ENCODE peak calls at places on chromosomes 6 and 20, in eight cellular contexts. U is uterus, R is thyroid gland, E is vagina, B is Peyer's patch, P is IMR-90, F is ovary, M is H1. K is an unnamed sample.

GRCh38 chr20:24134284-24134683 is 145.7 kb upstream of the GGTLC1 start:
- DNase-seq in U (no peak), B (no peak), E (no peak), P (no peak), R (peak; percentile 41), M (no peak), F (no peak), K (no peak)

GRCh38 chr6:1063671-1064355 is 248.1 kb upstream of the FOXQ1 start:
- DNase-seq in U (no peak), P (no peak), F (no peak), M (no peak), E (no peak), R (no peak), B (no peak), K (no peak)

GRCh38 chr20:15012551-15012950 is 675.1 kb upstream of the FLRT3 start:
- DNase-seq in B (no peak), E (no peak), M (no peak), R (no peak), U (no peak), F (no peak), P (no peak), K (no peak)

GRCh38 chr6:56293756-56294155 is 46.4 kb upstream of the COL21A1 start:
- DNase-seq in P (no peak), B (no peak), U (no peak), E (no peak), M (no peak), F (no peak), R (no peak), K (no peak)

GRCh38 chr6:36098920-36099647 is 31.2 kb upstream of the MAPK13 start:
- DNase-seq in U (no peak), E (no peak), B (no peak), R (no peak), P (peak; percentile 20), M (no peak), F (no peak), K (no peak)

GRCh38 chr6:169677096-169677495 is 24.7 kb downstream of the WDR27 start:
- DNase-seq in B (peak; percentile 46), M (no peak), U (no peak), P (peak; percentile 8), E (no peak), F (no peak), R (no peak), K (no peak)

GRCh38 chr6:127080081-127080480 is 38.4 kb upstream of the RSPO3 start:
- DNase-seq in P (no peak), R (no peak), M (no peak), E (no peak), U (no peak), B (no peak), F (no peak), K (no peak)

GRCh38 chr20:19688031-19688806 is 69.8 kb upstream of the RIN2 start:
- DNase-seq in U (peak; percentile 57), R (peak; percentile 65), B (peak; percentile 85), P (peak; percentile 92), F (peak; percentile 80), E (no peak), M (peak; percentile 34), K (no peak)

DNA sequence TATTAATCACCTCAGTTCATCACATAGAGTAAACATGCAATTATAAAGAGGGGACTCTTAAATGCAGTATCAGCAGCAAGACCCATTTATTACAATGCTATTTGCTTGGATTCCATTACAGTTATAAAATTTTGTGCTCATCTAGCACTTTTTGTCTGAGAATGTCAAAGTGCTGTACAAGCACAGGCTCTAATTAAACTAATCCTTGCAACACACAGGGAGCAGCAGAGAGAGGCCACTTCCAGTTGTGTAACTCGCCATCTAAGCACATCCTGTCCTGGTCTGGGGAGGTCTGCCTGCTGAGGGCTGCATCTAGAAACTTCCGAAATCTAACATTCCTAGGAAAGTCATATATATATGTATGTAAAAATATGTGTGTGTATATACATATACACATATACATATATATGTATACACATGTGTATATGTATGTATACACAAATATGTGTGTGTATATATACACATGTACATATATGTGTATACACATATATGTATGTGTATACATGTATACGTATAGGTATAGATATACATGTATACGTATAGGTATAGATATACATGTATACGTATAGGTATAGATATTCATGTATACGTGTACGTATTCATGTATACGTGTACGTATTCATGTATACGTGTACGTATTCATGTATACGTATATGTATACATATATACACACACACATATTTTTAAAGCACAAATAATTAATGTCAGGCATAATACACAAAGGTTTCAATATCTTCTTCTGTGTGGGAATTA is 136.4 kb upstream of the JARID2 start:
- DNase-seq in F (no peak), B (no peak), U (no peak), P (no peak), M (no peak), R (no peak), E (no peak), K (no peak)
- H3K27ac ChIP-seq in F (no peak overlapping the region), B (no peak overlapping the region), U (no peak overlapping the region), P (no peak overlapping the region), M (no peak overlapping the region), R (no peak overlapping the region), E (no peak overlapping the region), K (no peak overlapping the region)

GRCh38 chr20:37894454-37894853 is 8.5 kb upstream of the VSTM2L start:
- DNase-seq in R (no peak), M (no peak), B (no peak), P (no peak), E (no peak), U (no peak), F (no peak), K (no peak)

GRCh38 chr20:37890643-37891042 is 12.3 kb upstream of the VSTM2L start:
- DNase-seq in M (no peak), F (no peak), B (no peak), E (no peak), R (no peak), P (no peak), U (no peak), K (no peak)

GRCh38 chr20:37892001-37892400 is 10.9 kb upstream of the VSTM2L start:
- DNase-seq in B (no peak), M (no peak), E (no peak), P (no peak), R (no peak), U (no peak), F (no peak), K (no peak)

GRCh38 chr20:37897008-37897548 is 5.8 kb upstream of the VSTM2L start:
- DNase-seq in R (no peak), P (no peak), E (no peak), U (no peak), F (no peak), M (no peak), B (no peak), K (no peak)

DNA sequence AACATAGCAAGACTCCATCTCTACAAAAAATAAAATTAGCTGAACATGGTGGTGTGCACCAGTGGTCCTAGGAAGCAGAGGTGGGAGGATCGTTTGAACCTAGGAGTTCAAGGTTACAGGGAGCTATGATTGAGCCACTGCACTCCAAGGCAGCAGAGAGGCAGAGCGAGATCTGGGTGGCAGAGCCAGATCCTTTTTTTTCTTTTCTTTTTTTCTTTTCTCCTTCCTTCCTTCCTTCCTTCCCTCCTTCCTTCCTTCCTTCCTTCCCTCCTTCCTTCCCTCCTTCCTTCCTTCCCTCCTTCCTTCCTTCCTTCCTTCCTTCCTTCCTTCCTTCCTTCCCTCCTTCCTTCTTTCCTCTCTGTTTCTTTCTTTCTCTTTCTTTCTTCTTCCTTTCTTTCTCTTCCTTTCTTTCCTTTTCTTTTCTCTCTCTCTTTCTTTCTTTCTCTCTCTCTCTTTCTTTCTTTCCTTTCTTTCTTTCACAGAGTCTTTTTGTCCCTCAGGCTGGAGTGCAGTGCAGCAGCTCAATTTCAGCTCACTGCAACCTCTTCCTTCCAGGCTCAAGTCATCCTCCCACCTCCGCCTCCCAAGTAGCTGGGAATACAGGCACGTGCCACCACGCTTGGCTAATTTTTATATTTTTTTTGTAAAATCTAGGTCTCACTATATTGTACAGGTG is 9.2 kb upstream of the VSTM2L start:
- DNase-seq in F (no peak), P (no peak), E (no peak), U (no peak), M (no peak), R (no peak), B (no peak), K (no peak)
- TF ChIP-seq POLR2A in F (no peak), P (no peak), E (no peak), U (no peak), M (no peak), R (no peak), B (no peak), K (no peak)

DNA sequence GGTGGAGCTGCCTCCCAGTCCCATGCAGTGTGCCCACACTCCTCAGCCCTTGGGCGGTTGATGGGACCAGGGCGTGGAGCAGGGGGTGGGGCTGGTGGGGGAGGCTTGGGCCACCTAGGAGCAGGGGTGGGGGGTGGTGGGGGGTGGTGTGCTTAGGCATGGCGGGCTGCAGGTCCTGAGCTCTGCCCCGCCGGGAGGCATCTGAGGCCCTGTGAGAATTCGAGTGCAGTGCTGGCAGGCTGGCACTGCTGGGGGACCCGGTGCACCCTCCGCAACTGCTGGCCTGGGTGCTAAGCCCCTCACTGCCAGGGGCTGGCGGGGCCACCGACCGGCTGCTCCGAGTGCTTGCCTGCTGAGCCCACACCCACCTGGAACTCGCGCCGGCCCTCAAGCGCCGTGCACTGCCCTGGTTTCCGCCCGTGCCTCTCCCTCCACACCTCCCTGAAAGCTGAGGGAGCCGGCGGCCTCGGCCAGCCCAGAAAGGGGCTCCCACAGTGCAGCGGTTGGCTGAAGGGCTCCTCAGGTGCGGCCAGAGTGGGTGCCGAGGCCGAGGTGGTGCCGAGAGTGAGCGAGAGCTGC is 59.6 kb upstream of the PRL start:
- DNase-seq in F (no peak), R (no peak), P (no peak), E (no peak), B (no peak), U (no peak), M (no peak), K (no peak)
- H3K4me1 ChIP-seq in F (no peaks in the 10 kb centered on the region), R (no peaks in the 10 kb centered on the region), P (no peaks in the 10 kb centered on the region), E (no peaks in the 10 kb centered on the region), B (no peaks in the 10 kb centered on the region), U (no peaks in the 10 kb centered on the region), M (no peaks in the 10 kb centered on the region), K (no peaks in the 10 kb centered on the region)

GRCh38 chr6:33837971-33838665 is 34.3 kb upstream of the MLN start:
- DNase-seq in P (peak; percentile 56), E (no peak), B (no peak), M (no peak), R (no peak), F (peak; percentile 74), U (peak; percentile 66), K (no peak)

GRCh38 chr6:33838979-33839378 is 35.2 kb upstream of the MLN start:
- DNase-seq in E (no peak), U (no peak), B (no peak), M (no peak), P (no peak), F (no peak), R (no peak), K (no peak)

GRCh38 chr6:33841070-33841469 is 37.3 kb upstream of the MLN start:
- DNase-seq in P (no peak), U (no peak), M (no peak), F (no peak), E (no peak), R (no peak), B (no peak), K (no peak)

GRCh38 chr6:33840064-33840926 is 36.5 kb upstream of the MLN start:
- DNase-seq in F (peak; percentile 51), B (peak; percentile 54), M (no peak), E (no peak), P (peak; percentile 98), R (no peak), U (no peak), K (no peak)

DNA sequence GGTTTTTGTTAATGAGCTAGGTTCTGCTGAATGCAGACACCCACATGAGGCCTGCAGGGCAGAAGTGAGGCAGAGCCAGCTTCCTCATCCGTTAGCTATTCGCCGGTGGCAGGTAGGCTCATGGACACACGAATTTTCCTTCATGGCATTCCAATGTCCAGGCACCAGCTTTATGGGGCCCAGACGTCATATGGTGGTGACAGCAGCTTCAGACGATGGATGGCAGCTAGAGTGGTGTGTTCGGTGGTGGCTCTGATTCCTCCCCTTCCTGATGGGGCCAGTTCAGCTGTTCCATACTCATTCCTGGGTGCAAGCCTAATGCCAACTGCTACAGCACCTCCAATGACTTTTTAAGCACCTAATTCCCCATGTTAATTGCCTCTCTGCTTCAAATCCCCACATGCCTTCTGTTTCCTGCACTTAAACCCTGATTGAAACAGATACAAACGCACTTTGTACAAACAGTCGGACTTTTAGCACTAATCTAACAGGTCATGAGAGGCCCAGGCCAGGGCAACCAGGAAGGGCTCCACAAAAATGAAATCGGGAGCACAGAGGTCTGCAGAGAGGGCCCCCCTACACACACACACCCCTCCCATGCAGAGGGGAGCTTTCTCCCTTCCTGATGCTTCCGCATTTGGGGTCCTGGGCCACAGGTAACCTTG is 35.7 kb upstream of the MLN start:
- DNase-seq in R (no peak), M (no peak), F (no peak), P (no peak), U (no peak), B (no peak), E (no peak), K (no peak)
- H3K27ac ChIP-seq in R (no peak overlapping the region), M (no peak overlapping the region), F (no peak overlapping the region), P (peak overlapping the region; percentile 94), U (no peak overlapping the region), B (no peak overlapping the region), E (no peak overlapping the region), K (peak overlapping the region; percentile 74)